ENCODE peak calls at places on chromosomes 4 and X, in four cellular contexts. P is astrocyte, D is cardiac muscle cell, Y is mesenteric fat pad. O is an unnamed sample.

GRCh38 chrX:74536142-74537010 is 78.0 kb downstream of the RLIM start:
- DNase-seq in P (peak; percentile 85), D (peak; percentile 92), Y (peak; percentile 93), O (peak; percentile 92)

GRCh38 chrX:53356186-53356585 is 66.3 kb downstream of the SMC1A start:
- DNase-seq in Y (no peak), P (no peak), D (peak; percentile 13), O (no peak)

GRCh38 chr4:129498626-129499025 is 402.7 kb downstream of the C4orf33 start:
- DNase-seq in D (no peak), Y (no peak), P (no peak), O (no peak)

GRCh38 chrX:53188763-53189162 is 36.2 kb downstream of the KDM5C start:
- DNase-seq in D (no peak), P (no peak), Y (no peak), O (no peak)

GRCh38 chrX:120260369-120260768 is 9.8 kb downstream of the ZBTB33 start:
- DNase-seq in D (no peak), P (no peak), Y (no peak), O (no peak)

GRCh38 chr4:135032670-135033069 is 831.1 kb upstream of the PABPC4L start:
- DNase-seq in P (no peak), D (no peak), Y (no peak), O (no peak)

GRCh38 chrX:147468600-147468999 is 443.1 kb upstream of the FMR1 start:
- DNase-seq in D (no peak), Y (no peak), P (no peak), O (no peak)

GRCh38 chr4:133147365-133147821 is 1.7 kb upstream of the PCDH10 start:
- DNase-seq in P (no peak), D (peak; percentile 8), Y (no peak), O (no peak)

GRCh38 chrX:41273638-41274037 is 60.3 kb upstream of the DDX3X start:
- DNase-seq in D (peak; percentile 19), P (peak; percentile 55), Y (no peak), O (no peak)

GRCh38 chrX:40893251-40893910 is 158.0 kb upstream of the MED14 start:
- DNase-seq in D (peak; percentile 57), P (no peak), Y (no peak), O (no peak)

GRCh38 chr4:98653006-98653405 is 5.4 kb downstream of the TSPAN5 start:
- DNase-seq in P (peak; percentile 60), D (peak; percentile 60), Y (no peak), O (no peak)

GRCh38 chr4:20273793-20274192 is 22.1 kb downstream of the SLIT2 start:
- DNase-seq in D (no peak), P (peak; percentile 85), Y (no peak), O (no peak)

GRCh38 chr4:3436798-3437581 is 4.8 kb upstream of the HGFAC start:
- DNase-seq in P (peak; percentile 44), D (peak; percentile 25), Y (no peak), O (no peak)

O was measured in cardiac septum.